ENCODE peak calls at places on chromosomes 3 and 15, in four cellular contexts. U is IMR-90, L is GM12878, W is A549. Y is an unnamed sample.

GRCh38 chr3:14822875-14823807 is 4.4 kb downstream of the FGD5 start:
- DNase-seq in U (no peak), L (no peak), W (no peak), Y (peak; percentile 28)

GRCh38 chr3:69809076-69809835 is 70.0 kb downstream of the MITF start:
- DNase-seq in U (peak; percentile 41), L (no peak), W (no peak), Y (no peak)

GRCh38 chr15:89472785-89473256 is 23.6 kb downstream of the RHCG start:
- DNase-seq in U (peak; percentile 47), L (no peak), W (peak; percentile 78), Y (no peak)

GRCh38 chr3:128076783-128077624 is 24.8 kb downstream of the SEC61A1 start:
- DNase-seq in U (no peak), L (no peak), W (no peak), Y (peak; percentile 76)

GRCh38 chr15:78035861-78036476 is 41.5 kb downstream of the TBC1D2B start:
- DNase-seq in U (no peak), L (no peak), W (no peak), Y (no peak)

GRCh38 chr15:75648156-75649000 is 666 bp downstream of the SNX33 start:
- DNase-seq in U (no peak), L (no peak), W (peak; percentile 48), Y (peak; percentile 57)

GRCh38 chr15:69475769-69476358 is 23.2 kb downstream of the RPLP1 start:
- DNase-seq in U (peak; percentile 63), L (no peak), W (peak; percentile 83), Y (peak; percentile 74)

GRCh38 chr3:46395210-46395661 is 11.6 kb downstream of the CCR5AS start:
- DNase-seq in U (peak; percentile 33), L (no peak), W (no peak), Y (no peak)

GRCh38 chr3:58900372-58900771 is 149.5 kb downstream of the CFAP20DC start:
- DNase-seq in U (no peak), L (no peak), W (no peak), Y (no peak)

GRCh38 chr3:129503387-129504010 is 24.9 kb upstream of the RHO start:
- DNase-seq in U (peak; percentile 57), L (no peak), W (no peak), Y (no peak)

GRCh38 chr3:61901986-61902385 is 340.6 kb downstream of the PTPRG start:
- DNase-seq in U (no peak), L (no peak), W (no peak), Y (no peak)

GRCh38 chr15:63196846-63197245 is 7.4 kb downstream of the RAB8B start:
- DNase-seq in U (no peak), L (no peak), W (no peak), Y (no peak)

GRCh38 chr3:132209860-132210259 is 107.3 kb upstream of the ACP3 start:
- DNase-seq in U (no peak), L (no peak), W (peak; percentile 30), Y (no peak)

GRCh38 chr3:149579161-149579560 is 78.7 kb downstream of the WWTR1 start:
- DNase-seq in U (no peak), L (no peak), W (no peak), Y (no peak)

GRCh38 chr15:52124270-52124878 is 11.8 kb upstream of the BCL2L10 start:
- DNase-seq in U (peak; percentile 76), L (no peak), W (no peak), Y (no peak)

GRCh38 chr3:99808163-99808794 is 9.4 kb upstream of the CMSS1 start:
- DNase-seq in U (peak; percentile 84), L (no peak), W (peak; percentile 85), Y (no peak)

GRCh38 chr15:73293773-73294172 is 75.0 kb downstream of the HCN4 start:
- DNase-seq in U (no peak), L (no peak), W (no peak), Y (no peak)

GRCh38 chr15:90259524-90259923 is 5.9 kb upstream of the NGRN start:
- DNase-seq in U (peak; percentile 10), L (peak; percentile 65), W (no peak), Y (no peak)

GRCh38 chr3:100416863-100417262 is 15.5 kb downstream of the LNP1 start:
- DNase-seq in U (no peak), L (no peak), W (no peak), Y (no peak)

GRCh38 chr15:73928971-73929627 is 2.8 kb downstream of the LOXL1 start:
- DNase-seq in U (no peak), L (no peak), W (no peak), Y (peak; percentile 12)

GRCh38 chr3:39386331-39386730 is 3.2 kb downstream of the SLC25A38 start:
- DNase-seq in U (no peak), L (no peak), W (no peak), Y (no peak)

GRCh38 chr3:142894493-142894892 is 5.6 kb upstream of the PCOLCE2 start:
- DNase-seq in U (no peak), L (no peak), W (no peak), Y (no peak)

GRCh38 chr15:96341465-96342142 is 11.1 kb downstream of the NR2F2 start:
- DNase-seq in U (no peak), L (no peak), W (no peak), Y (no peak)

GRCh38 chr15:90067181-90067952 is 34.9 kb downstream of the IDH2 start:
- DNase-seq in U (no peak), L (no peak), W (no peak), Y (no peak)

GRCh38 chr15:52731732-52732470 is 52.7 kb upstream of the ATOSA start:
- DNase-seq in U (no peak), L (no peak), W (no peak), Y (no peak)

GRCh38 chr3:89171681-89172080 is 64.3 kb downstream of the EPHA3 start:
- DNase-seq in U (no peak), L (no peak), W (no peak), Y (no peak)

GRCh38 chr3:179666436-179667035 is 13.7 kb downstream of the USP13 start:
- DNase-seq in U (no peak), L (no peak), W (no peak), Y (peak; percentile 92)

GRCh38 chr3:99875573-99875924 is 57.9 kb downstream of the CMSS1 start:
- DNase-seq in U (peak; percentile 60), L (no peak), W (peak; percentile 13), Y (no peak)

GRCh38 chr15:57156210-57156887 is 220.0 kb upstream of the CGNL1 start:
- DNase-seq in U (no peak), L (no peak), W (no peak), Y (no peak)

GRCh38 chr3:176953106-176954080 is 243.9 kb downstream of the TBL1XR1 start:
- DNase-seq in U (peak; percentile 75), L (no peak), W (no peak), Y (peak; percentile 64)

GRCh38 chr3:9231488-9231887 is 18.0 kb downstream of the SRGAP3 start:
- DNase-seq in U (no peak), L (no peak), W (no peak), Y (no peak)

GRCh38 chr15:59680346-59680745 is 8.8 kb downstream of the BNIP2 start:
- DNase-seq in U (no peak), L (no peak), W (no peak), Y (no peak)

GRCh38 chr15:44738340-44738984 is 2.1 kb downstream of the TRIM69 start:
- DNase-seq in U (peak; percentile 65), L (no peak), W (peak; percentile 43), Y (no peak)

GRCh38 chr3:55621026-55621422 is 133.9 kb upstream of the WNT5A start:
- DNase-seq in U (no peak), L (no peak), W (no peak), Y (no peak)

GRCh38 chr3:38457111-38458003 is 3.7 kb downstream of the ACVR2B start:
- DNase-seq in U (peak; percentile 6), L (no peak), W (peak; percentile 7), Y (no peak)

GRCh38 chr15:58443291-58443690 is 11.5 kb downstream of the LIPC start:
- DNase-seq in U (no peak), L (no peak), W (no peak), Y (no peak)
- H3K4me3 ChIP-seq in U (no peak overlapping the region), L (no peak overlapping the region), W (no peak overlapping the region), Y (no peak overlapping the region)

GRCh38 chr3:157135671-157136396 is 24.1 kb downstream of the CCNL1 start:
- DNase-seq in U (peak; percentile 72), L (no peak), W (peak; percentile 51), Y (no peak)
- TF ChIP-seq CTCF in U (peak; percentile 38), L (no peak), W (peak; percentile 27), Y (no peak)

GRCh38 chr3:197371521-197372075 is 73.2 kb upstream of the DLG1 start:
- DNase-seq in U (no peak), L (no peak), W (no peak), Y (no peak)
- H3K4me1 ChIP-seq in U (peaks cover 24% of the 10 kb centered on the region), L (no peaks in the 10 kb centered on the region), W (peaks cover 30% of the 10 kb centered on the region), Y (peaks cover 4% of the 10 kb centered on the region)

GRCh38 chr3:10400050-10400748 is 79.3 kb upstream of the SEC13 start:
- DNase-seq in U (peak; percentile 2), L (no peak), W (no peak), Y (peak; percentile 28)

GRCh38 chr3:10398341-10398740 is 77.4 kb upstream of the SEC13 start:
- DNase-seq in U (no peak), L (no peak), W (no peak), Y (no peak)

GRCh38 chr3:10400749-10401495 is 80.0 kb upstream of the SEC13 start:
- DNase-seq in U (no peak), L (no peak), W (no peak), Y (peak; percentile 32)

GRCh38 chr3:10397879-10398278 is 77.0 kb upstream of the SEC13 start:
- DNase-seq in U (no peak), L (no peak), W (no peak), Y (no peak)

DNA sequence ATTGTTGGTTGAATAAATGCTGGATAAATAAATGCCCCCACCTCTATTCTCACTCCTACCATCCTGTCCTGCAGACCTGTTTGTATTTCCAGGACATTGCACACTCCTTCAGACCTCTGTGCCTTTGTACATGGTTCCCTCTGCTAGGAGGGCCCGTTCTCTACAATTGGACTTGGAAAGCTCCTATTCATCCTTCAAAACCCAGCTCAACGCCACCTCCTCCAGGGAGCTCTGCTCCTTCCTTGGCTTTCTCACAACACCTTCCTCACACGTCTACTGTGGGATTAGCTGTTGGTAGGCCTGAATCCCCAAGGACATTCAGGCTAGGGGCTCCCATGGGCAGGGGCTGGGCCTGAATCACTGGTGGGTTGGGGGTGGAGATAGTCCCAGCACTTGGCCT is 78.7 kb upstream of the SEC13 start:
- DNase-seq in U (no peak), L (no peak), W (no peak), Y (no peak)
- H3K4me3 ChIP-seq in U (no peak overlapping the region), L (no peak overlapping the region), W (no peak overlapping the region), Y (no peak overlapping the region)

GRCh38 chr15:70615435-70616310 is 147.7 kb downstream of the UACA start:
- DNase-seq in U (no peak), L (no peak), W (no peak), Y (no peak)

GRCh38 chr15:70617911-70618287 is 145.5 kb downstream of the UACA start:
- DNase-seq in U (no peak), L (no peak), W (no peak), Y (no peak)

GRCh38 chr15:70614221-70614620 is 149.1 kb downstream of the UACA start:
- DNase-seq in U (no peak), L (no peak), W (no peak), Y (no peak)

GRCh38 chr15:70618929-70619328 is 144.4 kb downstream of the UACA start:
- DNase-seq in U (peak; percentile 33), L (no peak), W (no peak), Y (no peak)

GRCh38 chr15:70617076-70617910 is 146.1 kb downstream of the UACA start:
- DNase-seq in U (no peak), L (no peak), W (peak; percentile 29), Y (no peak)
- TF ChIP-seq CTCF in U (no peak), L (no peak), W (no peak), Y (no peak)